ENCODE peak calls at places on chromosomes 11 and 22, in five cellular contexts. D is IMR-90, I is A549, S is HepG2, Z is H1. J is an unnamed sample.

GRCh38 chr11:32331792-32332191 is 103.5 kb downstream of the WT1 start:
- DNase-seq in D (no peak), I (no peak), S (no peak), Z (no peak), J (no peak)

GRCh38 chr22:25666308-25666707 is 75.7 kb upstream of the MYO18B start:
- DNase-seq in D (no peak), I (no peak), S (peak; percentile 95), Z (no peak), J (no peak)

GRCh38 chr11:34243620-34244493 is 114.0 kb downstream of the ABTB2 start:
- DNase-seq in D (peak; percentile 77), I (peak; percentile 94), S (no peak), Z (no peak), J (peak; percentile 71)

GRCh38 chr22:38986629-38987028 is 4.5 kb downstream of the APOBEC3B start:
- DNase-seq in D (no peak), I (no peak), S (no peak), Z (no peak), J (no peak)

GRCh38 chr11:126444072-126444471 is 88.6 kb downstream of the ST3GAL4 start:
- DNase-seq in D (peak; percentile 36), I (no peak), S (no peak), Z (no peak), J (no peak)

GRCh38 chr11:9351956-9352355 is 32.5 kb upstream of the IPO7 start:
- DNase-seq in D (peak; percentile 57), I (no peak), S (no peak), Z (no peak), J (no peak)

GRCh38 chr22:48535868-48536690 is 1291.6 kb downstream of the BRD1 start:
- DNase-seq in D (no peak), I (no peak), S (no peak), Z (no peak), J (no peak)

GRCh38 chr11:130449246-130449990 is 973 bp downstream of the ADAMTS15 start:
- DNase-seq in D (no peak), I (no peak), S (no peak), Z (no peak), J (no peak)

GRCh38 chr11:8913961-8914660 is 3.1 kb downstream of the AKIP1 start:
- DNase-seq in D (peak; percentile 39), I (peak; percentile 40), S (peak; percentile 37), Z (no peak), J (no peak)

GRCh38 chr11:118914178-118914918 is 11.4 kb downstream of the BCL9L start:
- DNase-seq in D (no peak), I (no peak), S (peak; percentile 53), Z (no peak), J (no peak)

GRCh38 chr11:34002420-34002819 is 49.1 kb upstream of the CAPRIN1 start:
- DNase-seq in D (no peak), I (no peak), S (no peak), Z (no peak), J (no peak)

GRCh38 chr11:120128392-120129172 is 9.3 kb downstream of the TRIM29 start:
- DNase-seq in D (peak; percentile 8), I (no peak), S (peak; percentile 18), Z (no peak), J (no peak)

GRCh38 chr11:16603245-16603644 is 135.2 kb upstream of the C11orf58 start:
- DNase-seq in D (no peak), I (no peak), S (no peak), Z (no peak), J (no peak)

GRCh38 chr11:59154585-59154984 is 11.9 kb downstream of the FAM111A start:
- DNase-seq in D (peak; percentile 26), I (no peak), S (no peak), Z (no peak), J (no peak)

GRCh38 chr11:66976048-66976467 is 954 bp downstream of the C11orf86 start:
- DNase-seq in D (no peak), I (no peak), S (peak; percentile 35), Z (peak; percentile 67), J (no peak)

GRCh38 chr11:7499046-7499445 is 13.7 kb downstream of the OLFML1 start:
- DNase-seq in D (no peak), I (no peak), S (no peak), Z (no peak), J (no peak)

GRCh38 chr11:126544311-126545056 is 189.0 kb downstream of the ST3GAL4 start:
- DNase-seq in D (peak; percentile 57), I (no peak), S (no peak), Z (no peak), J (no peak)

GRCh38 chr22:32619614-32620426 is 145.2 kb downstream of the FBXO7 start:
- DNase-seq in D (peak; percentile 89), I (no peak), S (peak; percentile 91), Z (no peak), J (no peak)

GRCh38 chr22:19819911-19820879 is 34.5 kb downstream of the GNB1L start:
- DNase-seq in D (no peak), I (no peak), S (no peak), Z (no peak), J (no peak)

GRCh38 chr22:37060801-37061610 is 9.5 kb downstream of the KCTD17 start:
- DNase-seq in D (no peak), I (no peak), S (no peak), Z (no peak), J (no peak)

GRCh38 chr11:12764187-12764914 is 90.1 kb downstream of the TEAD1 start:
- DNase-seq in D (no peak), I (no peak), S (no peak), Z (no peak), J (no peak)

GRCh38 chr11:77067776-77068460 is 1.1 kb downstream of the CAPN5 start:
- DNase-seq in D (no peak), I (no peak), S (no peak), Z (no peak), J (no peak)

GRCh38 chr11:10441652-10442503 is 13.2 kb upstream of the AMPD3 start:
- DNase-seq in D (no peak), I (no peak), S (no peak), Z (no peak), J (no peak)

GRCh38 chr22:30635273-30636225 is at the start of gene SLC35E4:
- DNase-seq in D (peak; percentile 86), I (peak; percentile 71), S (peak; percentile 13), Z (peak; percentile 69), J (peak; percentile 60)

GRCh38 chr11:7826316-7826715 is 29.6 kb upstream of the OR5P2 start:
- DNase-seq in D (no peak), I (no peak), S (no peak), Z (no peak), J (no peak)

GRCh38 chr11:100403817-100404216 is 283.3 kb upstream of the ARHGAP42 start:
- DNase-seq in D (peak; percentile 89), I (no peak), S (no peak), Z (no peak), J (no peak)

GRCh38 chr22:44068422-44069191 is 44.5 kb downstream of the PARVB start:
- DNase-seq in D (no peak), I (no peak), S (no peak), Z (no peak), J (no peak)

GRCh38 chr11:19243601-19244000 is 2.9 kb upstream of the E2F8 start:
- DNase-seq in D (no peak), I (no peak), S (no peak), Z (no peak), J (no peak)

GRCh38 chr11:44989831-44990566 is 39.3 kb upstream of the TP53I11 start:
- DNase-seq in D (no peak), I (no peak), S (no peak), Z (no peak), J (no peak)
- TF ChIP-seq CEBPB in D (no peak), I (no peak), S (no peak), Z (no peak), J (no peak)

DNA sequence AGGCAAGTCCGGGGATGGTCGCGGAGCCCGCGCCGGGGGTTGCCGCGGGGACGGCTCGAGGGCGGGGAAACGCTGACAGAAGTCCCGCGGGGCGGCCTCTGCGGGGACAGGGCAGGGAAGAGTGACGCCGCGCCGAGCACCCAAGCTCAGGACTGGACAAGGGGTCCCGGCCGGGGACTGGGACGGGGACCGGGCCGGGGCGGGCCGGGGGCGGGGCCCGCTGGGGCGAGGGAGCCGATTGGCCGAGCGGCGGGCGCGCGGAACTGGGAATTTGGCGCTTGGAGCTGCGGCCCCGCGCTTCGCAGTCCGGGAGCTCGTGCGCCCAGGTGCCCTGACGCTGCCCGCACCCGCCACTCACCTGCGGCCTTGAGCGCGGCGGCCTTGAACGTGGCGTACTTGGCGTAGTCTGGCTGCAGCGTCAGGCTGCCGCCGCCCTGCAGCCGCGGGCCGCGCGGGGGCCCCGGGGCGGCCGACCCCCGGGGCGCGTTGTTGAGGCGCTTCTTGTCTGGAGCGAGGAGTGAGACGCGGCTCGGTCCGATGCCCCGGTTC is 4.8 kb downstream of the SHISA8 start:
- DNase-seq in D (no peak), I (no peak), S (no peak), Z (no peak), J (no peak)
- TF ChIP-seq CEBPB in D (no peak), I (no peak), S (no peak), Z (no peak), J (no peak)

GRCh38 chr11:56624661-56625110 is 10.0 kb upstream of the OR5M1 start:
- DNase-seq in D (peak; percentile 34), I (peak; percentile 62), S (peak; percentile 55), Z (no peak), J (no peak)
- TF ChIP-seq CEBPB in D (no peak), I (no peak), S (no peak), Z (no peak), J (no peak)

GRCh38 chr11:43943931-43944751 is 1.7 kb downstream of the C11orf96 start:
- DNase-seq in D (peak; percentile 28), I (peak; percentile 25), S (no peak), Z (no peak), J (no peak)

GRCh38 chr11:43942651-43943356 is 367 bp downstream of the C11orf96 start:
- DNase-seq in D (peak; percentile 33), I (peak; percentile 28), S (no peak), Z (no peak), J (no peak)

GRCh38 chr11:43944761-43945311 is 2.4 kb downstream of the C11orf96 start:
- DNase-seq in D (peak; percentile 27), I (peak; percentile 79), S (peak; percentile 19), Z (no peak), J (no peak)

GRCh38 chr11:43943357-43943930 is 1.0 kb downstream of the C11orf96 start:
- DNase-seq in D (peak; percentile 17), I (no peak), S (no peak), Z (no peak), J (no peak)

DNA sequence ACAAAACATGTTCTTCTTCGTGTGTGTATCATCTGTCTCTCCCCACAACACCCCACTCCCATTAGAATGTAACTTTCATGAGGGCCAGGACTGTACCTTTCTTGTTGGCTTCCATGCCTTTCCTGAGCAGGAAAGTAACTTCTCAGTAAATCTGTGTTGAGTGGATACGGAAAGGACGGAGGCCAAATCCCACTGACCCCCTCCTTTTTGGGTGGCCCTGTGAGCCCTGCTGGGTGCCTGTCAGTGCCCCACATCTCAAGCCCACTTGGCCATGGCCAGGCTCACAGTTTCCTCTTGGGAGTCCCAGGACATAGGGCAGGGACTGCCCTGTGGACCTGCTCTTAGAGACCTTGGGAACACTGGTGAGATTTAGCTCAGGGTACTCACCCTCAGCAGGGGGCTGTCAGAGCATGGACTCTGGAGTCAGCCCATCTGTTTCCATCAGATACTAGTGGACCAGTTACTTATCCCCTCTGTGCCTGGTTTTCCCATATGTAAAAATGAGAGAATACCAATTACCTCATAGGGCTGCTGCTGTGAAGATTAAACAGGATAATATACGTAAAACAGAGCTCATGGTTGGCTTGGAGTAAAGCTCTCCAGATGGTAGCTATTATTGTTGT is 1.1 kb upstream of the C11orf96 start:
- DNase-seq in D (peak; percentile 39), I (no peak), S (no peak), Z (no peak), J (no peak)
- TF ChIP-seq CEBPB in D (no peak), I (no peak), S (no peak), Z (no peak), J (no peak)

J was measured in HCT116.